ENCODE peak calls at places on chromosomes 5 and 9, in four cellular contexts. F, Z, S and U are unnamed samples.

GRCh38 chr9:112072721-112073553 is 102.2 kb downstream of the SUSD1 start:
- DNase-seq in Z (peak), F (no peak), S (no peak), U (no peak)

GRCh38 chr5:103385722-103386121 is 127.2 kb downstream of the MACIR start:
- DNase-seq in Z (no peak), F (no peak), S (no peak), U (no peak)

GRCh38 chr9:138043061-138043410 is 165.5 kb downstream of the CACNA1B start:
- DNase-seq in Z (no peak), S (no peak), F (no peak), U (no peak)

GRCh38 chr5:36236801-36237200 is 4.9 kb downstream of the NADK2 start:
- DNase-seq in F (no peak), S (no peak), Z (no peak), U (no peak)

GRCh38 chr5:177557041-177557647 is 2.8 kb upstream of the FAM193B start:
- DNase-seq in Z (no peak), S (no peak), F (no peak), U (no peak)

GRCh38 chr9:86410281-86410680 is 56.1 kb upstream of the TUT7 start:
- DNase-seq in Z (no peak), S (no peak), F (no peak), U (no peak)

GRCh38 chr5:71969464-71969863 is 137.8 kb upstream of the MAP1B start:
- DNase-seq in F (no peak), S (no peak), Z (no peak), U (peak)

GRCh38 chr5:96626956-96627355 is 35.2 kb upstream of the CAST start:
- DNase-seq in F (no peak), Z (peak), S (no peak), U (no peak)

GRCh38 chr5:164487939-164488338 is 982.5 kb downstream of the MAT2B start:
- DNase-seq in S (no peak), Z (no peak), F (no peak), U (no peak)

GRCh38 chr9:91784673-91785402 is 165.2 kb downstream of the ROR2 start:
- DNase-seq in Z (no peak), F (no peak), S (no peak), U (no peak)

GRCh38 chr5:115296130-115296997 is at the start of gene CCDC112:
- DNase-seq in F (peak), S (peak), Z (peak), U (no peak)

GRCh38 chr5:113278976-113279375 is 155.8 kb downstream of the TSSK1B start:
- DNase-seq in S (no peak), F (no peak), Z (peak), U (no peak)